ENCODE peak calls at places on chromosomes 12 and 14, in four cellular contexts. U, L, E and D are unnamed samples.

GRCh38 chr12:113184098-113184899 is 979 bp downstream of the DDX54 start:
- DNase-seq in E (no peak), L (no peak), U (no peak), D (no peak)

GRCh38 chr12:69136931-69137613 is 102.3 kb upstream of the CPSF6 start:
- DNase-seq in U (no peak), L (no peak), E (no peak), D (no peak)

GRCh38 chr12:4700621-4701026 is 19.6 kb upstream of the GALNT8 start:
- DNase-seq in L (peak; percentile 55), U (peak; percentile 56), E (no peak), D (peak; percentile 94)

GRCh38 chr12:52740591-52740990 is 36.6 kb downstream of the KRT76 start:
- DNase-seq in L (no peak), U (no peak), E (no peak), D (no peak)

GRCh38 chr12:3071107-3071506 is 6.1 kb upstream of the TSPAN9 start:
- DNase-seq in L (peak; percentile 28), U (no peak), E (no peak), D (no peak)

GRCh38 chr12:56884421-56884820 is 49.8 kb downstream of the SDR9C7 start:
- DNase-seq in L (no peak), U (no peak), E (no peak), D (no peak)

GRCh38 chr14:101186544-101186943 is 283.0 kb upstream of the RTL1 start:
- DNase-seq in E (no peak), L (no peak), U (no peak), D (no peak)

GRCh38 chr14:42994001-42994736 is 1387.5 kb downstream of the LRFN5 start:
- DNase-seq in L (no peak), U (no peak), E (no peak), D (no peak)

GRCh38 chr12:63967358-63967757 is 122.9 kb downstream of the SRGAP1 start:
- DNase-seq in U (no peak), L (no peak), E (no peak), D (no peak)

GRCh38 chr12:40351976-40352375 is 127.2 kb downstream of the LRRK2 start:
- DNase-seq in U (no peak), E (no peak), L (no peak), D (no peak)

GRCh38 chr12:107759410-107759809 is 1.5 kb downstream of the PRDM4 start:
- DNase-seq in U (no peak), L (no peak), E (no peak), D (no peak)

GRCh38 chr12:128336506-128336905 is 69.5 kb downstream of the TMEM132C start:
- DNase-seq in E (no peak), U (no peak), L (no peak), D (no peak)

GRCh38 chr14:71466251-71466650 is 466.0 kb upstream of the RGS6 start:
- DNase-seq in L (no peak), E (no peak), U (no peak), D (no peak)

GRCh38 chr12:124762791-124763593 is 100.7 kb downstream of the SCARB1 start:
- DNase-seq in E (no peak), L (no peak), U (no peak), D (no peak)

GRCh38 chr12:111759276-111759675 is 7.5 kb upstream of the ALDH2 start:
- DNase-seq in L (no peak), E (no peak), U (no peak), D (no peak)

GRCh38 chr12:26939192-26939832 is 1.0 kb downstream of the FGFR1OP2 start:
- DNase-seq in E (no peak), U (no peak), L (no peak), D (no peak)

GRCh38 chr12:26941251-26941650 is 3.0 kb downstream of the FGFR1OP2 start:
- DNase-seq in L (no peak), U (no peak), E (no peak), D (no peak)

GRCh38 chr12:26938660-26939185 is 453 bp downstream of the FGFR1OP2 start:
- DNase-seq in U (no peak), L (no peak), E (no peak), D (no peak)

GRCh38 chr12:26940820-26941219 is 2.5 kb downstream of the FGFR1OP2 start:
- DNase-seq in L (no peak), E (no peak), U (no peak), D (no peak)

DNA sequence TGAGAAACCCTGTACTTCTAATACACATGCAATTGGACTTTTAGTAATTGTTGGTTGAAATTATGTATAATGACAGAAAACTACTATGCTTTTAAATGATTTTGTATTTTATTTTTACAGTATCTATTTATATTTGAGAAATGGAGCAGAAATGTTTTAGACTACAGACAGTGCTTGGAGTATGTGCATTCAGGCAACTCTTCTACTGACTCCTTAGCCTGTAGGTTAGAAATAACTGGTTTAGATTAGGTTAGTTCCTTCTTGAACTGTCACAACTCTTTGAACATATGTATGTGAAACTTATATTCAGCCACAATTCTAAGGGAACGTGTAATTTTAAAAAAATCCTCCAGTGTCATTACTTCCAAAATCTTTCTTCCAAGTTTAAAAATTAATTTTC is 1.7 kb downstream of the FGFR1OP2 start:
- DNase-seq in E (no peak), U (no peak), L (no peak), D (no peak)
- H3K27ac ChIP-seq in E (peak overlapping the region; percentile 94), U (no peak overlapping the region), L (no peak overlapping the region), D (peak overlapping the region; percentile 98)

DNA sequence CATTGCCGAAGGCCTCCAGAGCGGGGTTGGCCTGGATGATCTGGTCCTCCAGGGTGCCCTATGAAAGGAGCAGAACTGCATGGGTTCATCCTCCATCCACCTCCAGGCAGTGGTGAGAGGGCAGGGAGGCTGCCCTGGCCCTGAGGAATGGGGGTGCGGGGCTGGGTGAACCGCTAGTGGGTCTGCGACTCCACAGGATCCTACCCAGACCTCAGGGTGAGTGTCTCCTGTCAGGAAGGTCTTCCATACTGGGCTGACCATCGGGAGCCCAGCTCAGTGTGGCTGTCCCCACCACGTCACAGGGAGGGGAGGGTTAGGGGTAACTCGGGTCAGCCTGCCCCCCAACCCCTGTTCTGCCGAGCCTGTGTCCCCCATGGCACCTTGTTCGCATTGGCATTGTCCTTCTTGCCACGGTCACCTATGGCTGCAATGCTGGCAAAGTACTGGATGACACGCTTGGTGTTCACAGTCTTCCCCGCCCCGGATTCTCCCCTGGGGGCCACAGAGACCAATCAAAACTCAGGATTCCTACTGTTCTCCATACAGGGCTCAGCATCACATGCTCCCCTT is 3.7 kb downstream of the MYH6 start:
- DNase-seq in E (no peak), L (no peak), U (no peak), D (no peak)
- H3K27ac ChIP-seq in E (no peak overlapping the region), L (no peak overlapping the region), U (peak overlapping the region; percentile 82), D (no peak overlapping the region)

GRCh38 chr14:68219407-68219806 is 399.8 kb downstream of the RAD51B start:
- DNase-seq in E (no peak), U (no peak), L (peak; percentile 39), D (no peak)
- H3K27ac ChIP-seq in E (no peak overlapping the region), U (no peak overlapping the region), L (no peak overlapping the region), D (no peak overlapping the region)

DNA sequence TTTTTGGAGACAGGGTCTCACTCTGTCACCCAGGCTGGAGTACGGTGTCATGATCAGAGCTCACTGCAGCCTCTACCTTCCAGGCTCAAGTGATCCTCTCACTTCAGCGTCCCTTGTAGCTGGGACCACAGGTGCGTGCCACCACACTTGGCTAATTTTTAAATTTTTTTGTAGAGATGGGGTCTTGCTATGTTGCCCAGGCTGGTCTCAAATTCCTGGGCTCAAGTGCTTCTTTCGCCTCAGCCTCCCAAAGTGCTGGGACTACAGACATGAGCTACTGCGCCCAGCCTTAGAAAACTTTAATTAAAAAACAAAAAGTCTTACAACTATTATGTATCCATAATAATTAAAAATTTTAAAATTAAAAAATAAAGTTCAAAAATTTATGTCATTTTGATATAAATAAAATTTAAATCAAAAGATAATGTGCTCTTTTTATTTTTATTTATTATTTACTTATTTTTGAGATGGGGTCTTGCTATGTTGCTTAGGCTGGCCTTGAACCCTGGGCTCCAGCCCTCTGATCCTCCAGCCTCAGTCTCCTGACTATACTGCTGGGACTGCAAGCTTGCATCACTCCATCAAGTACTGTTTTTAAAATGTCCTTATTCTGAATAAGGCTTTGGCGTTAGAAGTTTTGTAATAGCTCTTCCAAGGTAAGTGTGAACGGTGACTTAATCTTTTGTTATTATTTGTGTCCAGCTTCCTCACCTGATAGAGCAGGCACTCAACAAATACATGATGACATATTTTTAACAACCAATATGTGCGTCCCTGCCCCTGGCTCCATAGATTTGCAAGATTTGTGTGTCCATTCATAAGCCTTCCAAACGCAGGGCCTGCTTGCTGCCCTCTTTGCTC is 1.6 kb downstream of the C1RL start:
- DNase-seq in U (no peak), L (no peak), E (no peak), D (peak; percentile 67)
- H3K27ac ChIP-seq in U (peak overlapping the region; percentile 75), L (no peak overlapping the region), E (peak overlapping the region; percentile 77), D (peak overlapping the region; percentile 91)